ENCODE peak calls at places on chromosomes 4 and X, in nine cellular contexts. W is body of pancreas, H is cardiac muscle cell, K is endothelial cell of umbilical vein, V is lung, Q is fibroblast of mammary gland, X is transverse colon, E is foreskin keratinocyte, B is AG04450. L is an unnamed sample.

GRCh38 chr4:141636077-141636770 is at the start of gene IL15:
- DNase-seq in W (peak; percentile 71), H (peak; percentile 50), K (peak; percentile 74), V (peak; percentile 74), Q (peak; percentile 41), X (peak; percentile 90), E (peak; percentile 37), B (no peak), L (peak; percentile 89)

GRCh38 chr4:52873191-52873590 is 11.1 kb downstream of the RASL11B start:
- DNase-seq in W (peak; percentile 47), H (no peak), K (peak; percentile 75), V (no peak), Q (no peak), X (peak; percentile 53), E (no peak), B (no peak), L (no peak)

GRCh38 chrX:20529711-20530110 is 263.0 kb upstream of the RPS6KA3 start:
- DNase-seq in W (no peak), H (peak; percentile 43), K (no peak), V (no peak), Q (no peak), X (no peak), E (no peak), B (no peak), L (no peak)

GRCh38 chr4:80179637-80180161 is 17.6 kb upstream of the PRDM8 start:
- DNase-seq in W (no peak), H (no peak), K (no peak), V (no peak), Q (no peak), X (no peak), E (no peak), B (no peak), L (no peak)

GRCh38 chr4:27215421-27215820 is 354.8 kb downstream of the STIM2 start:
- DNase-seq in W (no peak), H (no peak), K (no peak), V (no peak), Q (no peak), X (no peak), E (no peak), B (no peak), L (no peak)

GRCh38 chrX:19787305-19787704 is 100.1 kb downstream of the SH3KBP1 start:
- DNase-seq in W (no peak), H (no peak), K (no peak), V (no peak), Q (no peak), X (no peak), E (no peak), B (no peak), L (no peak)

GRCh38 chr4:171644430-171645057 is 168.7 kb upstream of the GALNTL6 start:
- DNase-seq in W (no peak), H (no peak), K (no peak), V (no peak), Q (no peak), X (no peak), E (no peak), B (no peak), L (peak; percentile 43)

GRCh38 chrX:123731258-123731986 is 1.4 kb downstream of the THOC2 start:
- DNase-seq in W (no peak), H (peak; percentile 2), K (peak; percentile 47), V (peak; percentile 37), Q (peak; percentile 35), X (no peak), E (no peak), B (no peak), L (no peak)

GRCh38 chrX:103399744-103400143 is 23.4 kb downstream of the BEX3 start:
- DNase-seq in W (no peak), H (no peak), K (no peak), V (no peak), Q (no peak), X (no peak), E (no peak), B (no peak), L (no peak)

GRCh38 chrX:39499996-39500395 is 597.8 kb downstream of the BCOR start:
- DNase-seq in W (no peak), H (no peak), K (no peak), V (no peak), Q (peak; percentile 10), X (no peak), E (no peak), B (no peak), L (no peak)

GRCh38 chr4:140116442-140117104 is 37.4 kb downstream of the MAML3 start:
- DNase-seq in W (no peak), H (no peak), K (peak; percentile 62), V (no peak), Q (no peak), X (no peak), E (no peak), B (no peak), L (no peak)

GRCh38 chrX:24298191-24298590 is 15.7 kb downstream of the SUPT20HL2 start:
- DNase-seq in W (no peak), H (peak; percentile 47), K (peak; percentile 39), V (no peak), Q (peak; percentile 1), X (no peak), E (no peak), B (no peak), L (no peak)

GRCh38 chr4:94758700-94759399 is 1.1 kb downstream of the BMPR1B start:
- DNase-seq in W (no peak), H (peak; percentile 23), K (peak; percentile 28), V (no peak), Q (no peak), X (no peak), E (no peak), B (no peak), L (no peak)

GRCh38 chr4:94762326-94762725 is 4.6 kb downstream of the BMPR1B start:
- DNase-seq in W (no peak), H (no peak), K (no peak), V (no peak), Q (no peak), X (no peak), E (no peak), B (no peak), L (no peak)

GRCh38 chr4:94759767-94760211 is 2.0 kb downstream of the BMPR1B start:
- DNase-seq in W (no peak), H (no peak), K (no peak), V (no peak), Q (no peak), X (no peak), E (no peak), B (no peak), L (no peak)

GRCh38 chr4:94758141-94758699 is 465 bp downstream of the BMPR1B start:
- DNase-seq in W (peak; percentile 48), H (no peak), K (peak; percentile 49), V (peak; percentile 36), Q (no peak), X (peak; percentile 13), E (no peak), B (no peak), L (peak; percentile 22)

DNA sequence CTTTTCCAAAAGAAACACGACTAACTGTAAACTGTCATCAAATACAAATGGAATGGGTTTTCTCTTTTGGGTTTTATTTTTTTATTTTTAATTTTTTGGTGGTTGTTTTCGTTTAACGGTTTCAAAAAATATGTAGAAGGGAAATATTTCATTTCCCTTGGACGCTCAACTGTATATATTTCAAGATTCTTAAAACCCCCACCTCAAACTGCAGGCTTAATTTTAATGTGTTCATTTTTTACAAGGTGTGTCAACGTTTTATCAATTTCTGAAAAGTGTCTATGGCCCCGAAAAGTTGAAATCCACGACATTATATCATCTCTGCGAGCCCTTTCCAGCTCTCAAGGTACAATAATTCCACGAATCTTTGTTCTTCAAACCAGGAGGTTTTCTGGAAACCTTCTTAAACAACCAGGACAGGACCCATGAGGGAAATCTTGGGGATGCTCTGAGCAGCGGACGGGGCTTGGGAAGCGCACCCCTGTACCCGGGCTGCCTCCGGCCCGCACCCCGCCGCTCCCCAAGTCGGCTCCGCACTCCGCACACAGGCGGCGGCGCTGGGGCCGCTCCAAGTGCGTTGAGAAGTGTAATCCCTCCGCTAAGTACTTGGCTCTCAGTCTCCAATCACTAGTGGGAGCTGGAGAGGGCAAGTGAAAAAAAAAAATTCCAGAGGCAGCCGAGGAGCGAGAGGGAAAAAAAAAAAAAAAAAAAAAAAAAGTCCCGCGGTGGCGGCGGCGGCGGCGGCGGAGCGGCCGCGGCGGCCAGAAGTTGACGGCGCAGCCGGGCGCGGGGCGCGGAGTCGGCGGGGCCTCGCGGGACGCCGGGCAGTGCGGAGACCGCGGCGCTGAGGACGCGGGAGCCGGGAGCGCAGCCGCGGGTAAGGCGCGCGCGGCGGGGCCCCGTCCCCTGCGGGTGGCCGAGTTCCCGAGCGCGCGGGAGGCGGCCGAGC is at the start of gene BMPR1B:
- DNase-seq in W (peak; percentile 25), H (peak; percentile 74), K (peak; percentile 75), V (no peak), Q (peak; percentile 66), X (no peak), E (peak; percentile 24), B (peak; percentile 18), L (peak; percentile 25)
- TF ChIP-seq CTCF in W (no peak), H (no peak), K (no peak), V (no peak), Q (no peak), X (no peak), E (no peak), B (peak; percentile 31), L (no peak)

GRCh38 chrX:67604979-67605703 is 61.3 kb downstream of the AR start:
- DNase-seq in W (no peak), H (no peak), K (peak; percentile 73), V (no peak), Q (peak; percentile 90), X (no peak), E (peak; percentile 48), B (peak; percentile 72), L (no peak)
- TF ChIP-seq CTCF in W (no peak), H (peak; percentile 16), K (no peak), V (no peak), Q (peak; percentile 23), X (no peak), E (no peak), B (peak; percentile 19), L (no peak)

GRCh38 chr4:175166020-175166419 is 247.9 kb downstream of the ADAM29 start:
- DNase-seq in W (no peak), H (no peak), K (no peak), V (no peak), Q (no peak), X (no peak), E (no peak), B (no peak), L (no peak)
- TF ChIP-seq CTCF in W (no peak), H (no peak), K (no peak), V (no peak), Q (no peak), X (no peak), E (no peak), B (no peak), L (no peak)

GRCh38 chrX:115038406-115038805 is 21.0 kb upstream of the IL13RA2 start:
- DNase-seq in W (no peak), H (no peak), K (no peak), V (no peak), Q (peak; percentile 70), X (no peak), E (no peak), B (no peak), L (no peak)

GRCh38 chrX:115036029-115036428 is 18.6 kb upstream of the IL13RA2 start:
- DNase-seq in W (no peak), H (no peak), K (no peak), V (no peak), Q (no peak), X (no peak), E (no peak), B (no peak), L (no peak)

DNA sequence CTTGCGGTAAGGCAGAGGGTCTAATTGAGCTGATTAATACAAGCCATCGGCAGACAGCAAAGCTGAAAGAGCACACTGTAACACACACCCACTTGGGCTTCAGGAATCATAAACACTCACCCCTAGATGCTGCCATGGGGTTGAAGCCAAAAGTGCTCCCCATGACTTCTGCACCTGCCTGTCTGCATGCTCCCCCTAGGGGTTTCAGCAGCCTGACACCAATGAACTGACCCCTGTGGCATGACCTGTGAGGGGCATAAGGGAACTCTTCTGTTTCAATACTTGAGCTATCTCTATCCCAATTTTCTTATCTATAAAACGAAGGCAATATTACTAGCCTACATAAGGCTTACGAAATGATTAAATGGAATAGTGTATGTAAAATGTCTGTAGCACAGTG is 23.0 kb upstream of the IL13RA2 start:
- DNase-seq in W (no peak), H (no peak), K (no peak), V (no peak), Q (no peak), X (no peak), E (no peak), B (no peak), L (no peak)
- TF ChIP-seq CTCF in W (no peak), H (no peak), K (no peak), V (no peak), Q (no peak), X (no peak), E (no peak), B (no peak), L (no peak)